ENCODE peak calls at places on chromosomes 3 and 15, in nine cellular contexts. One of them, this sample, is unnamed.

GRCh38 chr3:32175607-32176197 is 62.8 kb upstream of the CMTM8 start:
- DNase-seq in non-pigmented ciliary epithelial cell: peak; percentile 26
- DNase-seq in T follicular helper cell: peak; percentile 40
- DNase-seq in OCI-M1: peak; percentile 75
- DNase-seq in stimulated activated CD4-positive, alpha-beta T cell treated with anti-CD3 and anti-CD28 coated beads, Interleukin-1b, Interleukin-23, amount 100 ng/mL, for 1 hour: peak; percentile 24
- DNase-seq in activated effector memory CD4-positive, alpha-beta T cell treated with anti-CD3 and anti-CD28 coated beads, Interleukin-2, amount 50 U/mL, for 16 hours: peak; percentile 78
- DNase-seq in neural crest cell: peak; percentile 81
- DNase-seq in EL: peak; percentile 62
- DNase-seq in tibial nerve: no peak
- DNase-seq in this sample: peak; percentile 27

GRCh38 chr3:66722675-66723074 is 221.9 kb upstream of the LRIG1 start:
- DNase-seq in non-pigmented ciliary epithelial cell: peak; percentile 42
- DNase-seq in T follicular helper cell: no peak
- DNase-seq in OCI-M1: no peak
- DNase-seq in stimulated activated CD4-positive, alpha-beta T cell treated with anti-CD3 and anti-CD28 coated beads, Interleukin-1b, Interleukin-23, amount 100 ng/mL, for 1 hour: no peak
- DNase-seq in activated effector memory CD4-positive, alpha-beta T cell treated with anti-CD3 and anti-CD28 coated beads, Interleukin-2, amount 50 U/mL, for 16 hours: no peak
- DNase-seq in neural crest cell: no peak
- DNase-seq in EL: peak; percentile 90
- DNase-seq in tibial nerve: no peak
- DNase-seq in this sample: peak; percentile 43

GRCh38 chr15:90560229-90560771 is 30.6 kb downstream of the CRTC3 start:
- DNase-seq in non-pigmented ciliary epithelial cell: peak; percentile 82
- DNase-seq in T follicular helper cell: no peak
- DNase-seq in OCI-M1: no peak
- DNase-seq in stimulated activated CD4-positive, alpha-beta T cell treated with anti-CD3 and anti-CD28 coated beads, Interleukin-1b, Interleukin-23, amount 100 ng/mL, for 1 hour: no peak
- DNase-seq in activated effector memory CD4-positive, alpha-beta T cell treated with anti-CD3 and anti-CD28 coated beads, Interleukin-2, amount 50 U/mL, for 16 hours: no peak
- DNase-seq in neural crest cell: no peak
- DNase-seq in EL: peak; percentile 98
- DNase-seq in tibial nerve: peak; percentile 32
- DNase-seq in this sample: peak; percentile 96

GRCh38 chr3:158091526-158091925 is 14.7 kb downstream of the SHOX2 start:
- DNase-seq in non-pigmented ciliary epithelial cell: no peak
- DNase-seq in T follicular helper cell: no peak
- DNase-seq in OCI-M1: peak; percentile 31
- DNase-seq in stimulated activated CD4-positive, alpha-beta T cell treated with anti-CD3 and anti-CD28 coated beads, Interleukin-1b, Interleukin-23, amount 100 ng/mL, for 1 hour: no peak
- DNase-seq in activated effector memory CD4-positive, alpha-beta T cell treated with anti-CD3 and anti-CD28 coated beads, Interleukin-2, amount 50 U/mL, for 16 hours: no peak
- DNase-seq in neural crest cell: no peak
- DNase-seq in EL: peak; percentile 57
- DNase-seq in tibial nerve: no peak
- DNase-seq in this sample: no peak

GRCh38 chr3:50806806-50807205 is 132.1 kb downstream of the DOCK3 start:
- DNase-seq in non-pigmented ciliary epithelial cell: peak; percentile 14
- DNase-seq in T follicular helper cell: no peak
- DNase-seq in OCI-M1: no peak
- DNase-seq in stimulated activated CD4-positive, alpha-beta T cell treated with anti-CD3 and anti-CD28 coated beads, Interleukin-1b, Interleukin-23, amount 100 ng/mL, for 1 hour: no peak
- DNase-seq in activated effector memory CD4-positive, alpha-beta T cell treated with anti-CD3 and anti-CD28 coated beads, Interleukin-2, amount 50 U/mL, for 16 hours: no peak
- DNase-seq in neural crest cell: no peak
- DNase-seq in EL: no peak
- DNase-seq in tibial nerve: no peak
- DNase-seq in this sample: no peak

GRCh38 chr3:152399374-152399773 is 130.6 kb downstream of the MBNL1 start:
- DNase-seq in non-pigmented ciliary epithelial cell: peak; percentile 30
- DNase-seq in T follicular helper cell: no peak
- DNase-seq in OCI-M1: peak; percentile 26
- DNase-seq in stimulated activated CD4-positive, alpha-beta T cell treated with anti-CD3 and anti-CD28 coated beads, Interleukin-1b, Interleukin-23, amount 100 ng/mL, for 1 hour: no peak
- DNase-seq in activated effector memory CD4-positive, alpha-beta T cell treated with anti-CD3 and anti-CD28 coated beads, Interleukin-2, amount 50 U/mL, for 16 hours: no peak
- DNase-seq in neural crest cell: no peak
- DNase-seq in EL: peak; percentile 69
- DNase-seq in tibial nerve: no peak
- DNase-seq in this sample: no peak

GRCh38 chr3:157572559-157573270 is 69.5 kb upstream of the VEPH1 start:
- DNase-seq in non-pigmented ciliary epithelial cell: peak; percentile 28
- DNase-seq in T follicular helper cell: no peak
- DNase-seq in OCI-M1: peak; percentile 73
- DNase-seq in stimulated activated CD4-positive, alpha-beta T cell treated with anti-CD3 and anti-CD28 coated beads, Interleukin-1b, Interleukin-23, amount 100 ng/mL, for 1 hour: no peak
- DNase-seq in activated effector memory CD4-positive, alpha-beta T cell treated with anti-CD3 and anti-CD28 coated beads, Interleukin-2, amount 50 U/mL, for 16 hours: no peak
- DNase-seq in neural crest cell: peak; percentile 49
- DNase-seq in EL: peak; percentile 68
- DNase-seq in tibial nerve: no peak
- DNase-seq in this sample: peak; percentile 74

GRCh38 chr3:192422998-192423349 is 304.4 kb downstream of the FGF12 start:
- DNase-seq in non-pigmented ciliary epithelial cell: no peak
- DNase-seq in T follicular helper cell: no peak
- DNase-seq in OCI-M1: peak; percentile 21
- DNase-seq in stimulated activated CD4-positive, alpha-beta T cell treated with anti-CD3 and anti-CD28 coated beads, Interleukin-1b, Interleukin-23, amount 100 ng/mL, for 1 hour: no peak
- DNase-seq in activated effector memory CD4-positive, alpha-beta T cell treated with anti-CD3 and anti-CD28 coated beads, Interleukin-2, amount 50 U/mL, for 16 hours: no peak
- DNase-seq in neural crest cell: no peak
- DNase-seq in EL: no peak
- DNase-seq in tibial nerve: no peak
- DNase-seq in this sample: no peak

GRCh38 chr3:171514466-171514865 is 54.3 kb upstream of the TNIK start:
- DNase-seq in non-pigmented ciliary epithelial cell: no peak
- DNase-seq in T follicular helper cell: no peak
- DNase-seq in OCI-M1: peak; percentile 17
- DNase-seq in stimulated activated CD4-positive, alpha-beta T cell treated with anti-CD3 and anti-CD28 coated beads, Interleukin-1b, Interleukin-23, amount 100 ng/mL, for 1 hour: no peak
- DNase-seq in activated effector memory CD4-positive, alpha-beta T cell treated with anti-CD3 and anti-CD28 coated beads, Interleukin-2, amount 50 U/mL, for 16 hours: no peak
- DNase-seq in neural crest cell: no peak
- DNase-seq in EL: no peak
- DNase-seq in tibial nerve: no peak
- DNase-seq in this sample: no peak

GRCh38 chr15:59553879-59554735 is 57.5 kb upstream of the GCNT3 start:
- DNase-seq in non-pigmented ciliary epithelial cell: peak; percentile 63
- DNase-seq in T follicular helper cell: no peak
- DNase-seq in OCI-M1: no peak
- DNase-seq in stimulated activated CD4-positive, alpha-beta T cell treated with anti-CD3 and anti-CD28 coated beads, Interleukin-1b, Interleukin-23, amount 100 ng/mL, for 1 hour: no peak
- DNase-seq in activated effector memory CD4-positive, alpha-beta T cell treated with anti-CD3 and anti-CD28 coated beads, Interleukin-2, amount 50 U/mL, for 16 hours: no peak
- DNase-seq in neural crest cell: no peak
- DNase-seq in EL: peak; percentile 36
- DNase-seq in tibial nerve: no peak
- DNase-seq in this sample: peak; percentile 23

GRCh38 chr15:75049392-75049791 is 26.0 kb downstream of the PPCDC start:
- DNase-seq in non-pigmented ciliary epithelial cell: no peak
- DNase-seq in T follicular helper cell: no peak
- DNase-seq in OCI-M1: no peak
- DNase-seq in stimulated activated CD4-positive, alpha-beta T cell treated with anti-CD3 and anti-CD28 coated beads, Interleukin-1b, Interleukin-23, amount 100 ng/mL, for 1 hour: no peak
- DNase-seq in activated effector memory CD4-positive, alpha-beta T cell treated with anti-CD3 and anti-CD28 coated beads, Interleukin-2, amount 50 U/mL, for 16 hours: no peak
- DNase-seq in neural crest cell: no peak
- DNase-seq in EL: no peak
- DNase-seq in tibial nerve: no peak
- DNase-seq in this sample: no peak

GRCh38 chr3:10390641-10391373 is 69.9 kb upstream of the SEC13 start:
- DNase-seq in non-pigmented ciliary epithelial cell: no peak
- DNase-seq in T follicular helper cell: no peak
- DNase-seq in OCI-M1: no peak
- DNase-seq in stimulated activated CD4-positive, alpha-beta T cell treated with anti-CD3 and anti-CD28 coated beads, Interleukin-1b, Interleukin-23, amount 100 ng/mL, for 1 hour: no peak
- DNase-seq in activated effector memory CD4-positive, alpha-beta T cell treated with anti-CD3 and anti-CD28 coated beads, Interleukin-2, amount 50 U/mL, for 16 hours: no peak
- DNase-seq in neural crest cell: no peak
- DNase-seq in EL: no peak
- DNase-seq in tibial nerve: no peak
- DNase-seq in this sample: no peak

GRCh38 chr15:63600646-63601025 is 3.4 kb downstream of the FBXL22 start:
- DNase-seq in non-pigmented ciliary epithelial cell: peak; percentile 54
- DNase-seq in T follicular helper cell: peak; percentile 83
- DNase-seq in OCI-M1: peak; percentile 92
- DNase-seq in stimulated activated CD4-positive, alpha-beta T cell treated with anti-CD3 and anti-CD28 coated beads, Interleukin-1b, Interleukin-23, amount 100 ng/mL, for 1 hour: peak; percentile 73
- DNase-seq in activated effector memory CD4-positive, alpha-beta T cell treated with anti-CD3 and anti-CD28 coated beads, Interleukin-2, amount 50 U/mL, for 16 hours: peak; percentile 96
- DNase-seq in neural crest cell: peak; percentile 74
- DNase-seq in EL: peak; percentile 91
- DNase-seq in tibial nerve: peak; percentile 65
- DNase-seq in this sample: peak; percentile 61

GRCh38 chr3:111721702-111722205 is 126.6 kb upstream of the ZBED2 start:
- DNase-seq in non-pigmented ciliary epithelial cell: no peak
- DNase-seq in T follicular helper cell: no peak
- DNase-seq in OCI-M1: no peak
- DNase-seq in stimulated activated CD4-positive, alpha-beta T cell treated with anti-CD3 and anti-CD28 coated beads, Interleukin-1b, Interleukin-23, amount 100 ng/mL, for 1 hour: no peak
- DNase-seq in activated effector memory CD4-positive, alpha-beta T cell treated with anti-CD3 and anti-CD28 coated beads, Interleukin-2, amount 50 U/mL, for 16 hours: no peak
- DNase-seq in neural crest cell: no peak
- DNase-seq in EL: no peak
- DNase-seq in tibial nerve: no peak
- DNase-seq in this sample: no peak

GRCh38 chr3:128011140-128011539 is 41.1 kb upstream of the SEC61A1 start:
- DNase-seq in non-pigmented ciliary epithelial cell: no peak
- DNase-seq in T follicular helper cell: no peak
- DNase-seq in OCI-M1: peak; percentile 66
- DNase-seq in stimulated activated CD4-positive, alpha-beta T cell treated with anti-CD3 and anti-CD28 coated beads, Interleukin-1b, Interleukin-23, amount 100 ng/mL, for 1 hour: no peak
- DNase-seq in activated effector memory CD4-positive, alpha-beta T cell treated with anti-CD3 and anti-CD28 coated beads, Interleukin-2, amount 50 U/mL, for 16 hours: no peak
- DNase-seq in neural crest cell: peak; percentile 48
- DNase-seq in EL: peak; percentile 24
- DNase-seq in tibial nerve: no peak
- DNase-seq in this sample: no peak